ENCODE peak calls at places on chromosome 4, in four cellular contexts. Y, P, R and A are unnamed samples.
A peak's percentile ranks its signal among the peaks of the same experiment; 100 is the strongest.

GRCh38 chr4:52822583-52823477 is 39.3 kb upstream of the RASL11B start:
- DNase-seq in Y (no peak), P (no peak), R (peak; percentile 73), A (no peak)

GRCh38 chr4:189500970-189501369 is 439.7 kb upstream of the FRG1 start:
- DNase-seq in Y (no peak), P (no peak), R (no peak), A (no peak)

GRCh38 chr4:150231108-150231770 is 153.0 kb downstream of the DCLK2 start:
- DNase-seq in Y (no peak), P (no peak), R (no peak), A (no peak)

GRCh38 chr4:87910795-87911194 is 64.7 kb upstream of the SPP1 start:
- DNase-seq in Y (no peak), P (no peak), R (no peak), A (no peak)

GRCh38 chr4:110087116-110087708 is 111.2 kb downstream of the ELOVL6 start:
- DNase-seq in Y (no peak), P (no peak), R (peak; percentile 78), A (no peak)

GRCh38 chr4:2062168-2062807 is 3.2 kb downstream of the NAT8L start:
- DNase-seq in Y (no peak), P (no peak), R (no peak), A (no peak)

GRCh38 chr4:48906283-48907173 is at the start of gene OCIAD2:
- DNase-seq in Y (peak; percentile 49), P (peak; percentile 87), R (peak; percentile 58), A (peak; percentile 20)

GRCh38 chr4:36273276-36273675 is 8.1 kb upstream of the DTHD1 start:
- DNase-seq in Y (no peak), P (no peak), R (no peak), A (no peak)

GRCh38 chr4:108405586-108405985 is 214.8 kb upstream of the RPL34 start:
- DNase-seq in Y (no peak), P (no peak), R (no peak), A (no peak)

GRCh38 chr4:112951362-112951962 is 98.0 kb upstream of the ANK2 start:
- DNase-seq in Y (no peak), P (no peak), R (peak; percentile 6), A (no peak)

GRCh38 chr4:169311643-169312365 is 41.0 kb upstream of the SH3RF1 start:
- DNase-seq in Y (peak; percentile 25), P (peak; percentile 8), R (peak; percentile 64), A (no peak)

GRCh38 chr4:65670331-65671031 is at the start of gene EPHA5:
- DNase-seq in Y (peak; percentile 36), P (no peak), R (peak; percentile 80), A (peak; percentile 22)

GRCh38 chr4:89363786-89364185 is 56.2 kb upstream of the GPRIN3 start:
- DNase-seq in Y (no peak), P (no peak), R (no peak), A (no peak)

GRCh38 chr4:55729306-55730142 is 90.1 kb upstream of the EXOC1L start:
- DNase-seq in Y (no peak), P (no peak), R (no peak), A (no peak)

GRCh38 chr4:39636786-39637185 is 1.9 kb downstream of the SMIM14 start:
- DNase-seq in Y (no peak), P (peak; percentile 15), R (peak; percentile 30), A (no peak)